ENCODE peak calls at places on chromosomes 11 and 22, in seven cellular contexts. T, G, E, I, C, R and Q are unnamed samples.

GRCh38 chr11:77205467-77206263 is 77.6 kb downstream of the MYO7A start:
- DNase-seq in C (no peak), T (no peak), E (no peak), G (peak), I (no peak), R (no peak), Q (no peak)

GRCh38 chr11:119612814-119613213 is 116.2 kb downstream of the NECTIN1 start:
- DNase-seq in R (no peak), T (no peak), E (no peak), G (no peak), I (no peak), C (no peak), Q (no peak)

GRCh38 chr11:130894322-130895025 is 21.8 kb downstream of the SNX19 start:
- DNase-seq in R (peak), C (peak), G (peak), E (peak), T (peak), I (peak), Q (peak)

GRCh38 chr11:104061851-104062521 is 25.5 kb downstream of the DDI1 start:
- DNase-seq in R (no peak), T (no peak), G (no peak), I (no peak), C (no peak), E (no peak), Q (no peak)

GRCh38 chr11:14855890-14856289 is 36.1 kb downstream of the CYP2R1 start:
- DNase-seq in C (no peak), E (no peak), G (no peak), I (no peak), R (no peak), T (no peak), Q (no peak)

GRCh38 chr11:45087301-45087700 is 59.1 kb upstream of the PRDM11 start:
- DNase-seq in C (no peak), I (no peak), E (no peak), G (no peak), R (no peak), T (no peak), Q (no peak)

GRCh38 chr11:64538501-64538951 is 52.5 kb upstream of the SLC22A12 start:
- DNase-seq in E (no peak), T (no peak), R (no peak), I (no peak), C (no peak), G (peak), Q (no peak)

GRCh38 chr11:56521955-56522354 is 21.1 kb downstream of the OR5M11 start:
- DNase-seq in R (peak), G (no peak), E (no peak), I (peak), C (peak), T (no peak), Q (peak)

GRCh38 chr11:125333354-125334077 is 162.5 kb downstream of the FEZ1 start:
- DNase-seq in R (no peak), C (no peak), G (peak), E (no peak), T (no peak), I (no peak), Q (no peak)

GRCh38 chr11:10125522-10126133 is 168.4 kb downstream of the SBF2 start:
- DNase-seq in I (no peak), E (peak), C (no peak), T (no peak), G (no peak), R (no peak), Q (no peak)

GRCh38 chr11:115548878-115549528 is 44.8 kb upstream of the CADM1 start:
- DNase-seq in E (no peak), G (no peak), C (no peak), R (peak), T (no peak), I (peak), Q (peak)

GRCh38 chr11:19259487-19260345 is 19.0 kb upstream of the E2F8 start:
- DNase-seq in C (peak), G (peak), R (no peak), T (peak), I (peak), E (peak), Q (no peak)

GRCh38 chr11:69327741-69328191 is 33.8 kb downstream of the MYEOV start:
- DNase-seq in G (no peak), I (no peak), T (no peak), C (no peak), E (no peak), R (no peak), Q (no peak)

GRCh38 chr11:35649984-35650383 is 12.6 kb upstream of the TRIM44 start:
- DNase-seq in G (no peak), T (no peak), R (no peak), E (no peak), C (no peak), I (no peak), Q (no peak)

GRCh38 chr22:22400964-22401363 is 107.6 kb downstream of the ZNF280B start:
- DNase-seq in G (no peak), C (no peak), I (no peak), T (no peak), E (no peak), R (no peak), Q (no peak)

GRCh38 chr11:31237819-31238771 is 131.4 kb downstream of the DCDC1 start:
- DNase-seq in G (no peak), T (no peak), I (peak), R (peak), E (no peak), C (no peak), Q (peak)

GRCh38 chr11:120305286-120305685 is 19.8 kb upstream of the TLCD5 start:
- DNase-seq in T (no peak), R (no peak), I (no peak), G (no peak), C (peak), E (no peak), Q (no peak)

GRCh38 chr22:19941365-19942070 is at the start of the genes COMT and TXNRD2:
- DNase-seq in R (no peak), E (no peak), I (no peak), T (no peak), C (peak), G (peak), Q (peak)

GRCh38 chr22:41344189-41344788 is 37.5 kb upstream of the TEF start:
- DNase-seq in T (no peak), I (no peak), E (no peak), C (no peak), R (no peak), G (no peak), Q (no peak)

GRCh38 chr11:3901249-3902025 is 46.0 kb downstream of the STIM1 start:
- DNase-seq in T (no peak), C (no peak), G (no peak), I (no peak), R (no peak), E (no peak), Q (no peak)

GRCh38 chr22:17400305-17400704 is 31.0 kb downstream of the CECR2 start:
- DNase-seq in I (no peak), E (no peak), C (no peak), R (no peak), T (no peak), G (no peak), Q (no peak)
- H3K4me3 ChIP-seq in I (no peak), E (no peak), C (no peak), R (no peak), T (no peak), G (no peak), Q (no peak)

GRCh38 chr22:37485006-37485713 is 1.0 kb downstream of the MFNG start:
- DNase-seq in R (no peak), E (no peak), I (no peak), C (peak), T (no peak), G (no peak), Q (no peak)

GRCh38 chr22:37482244-37482643 is 3.9 kb downstream of the MFNG start:
- DNase-seq in I (no peak), R (no peak), C (no peak), G (no peak), E (no peak), T (no peak), Q (no peak)

GRCh38 chr22:37483050-37483449 is 3.1 kb downstream of the MFNG start:
- DNase-seq in C (no peak), T (no peak), R (no peak), G (no peak), I (no peak), E (no peak), Q (no peak)

GRCh38 chr22:37484115-37485005 is 1.8 kb downstream of the MFNG start:
- DNase-seq in I (peak), G (peak), T (no peak), E (no peak), C (peak), R (no peak), Q (no peak)

DNA sequence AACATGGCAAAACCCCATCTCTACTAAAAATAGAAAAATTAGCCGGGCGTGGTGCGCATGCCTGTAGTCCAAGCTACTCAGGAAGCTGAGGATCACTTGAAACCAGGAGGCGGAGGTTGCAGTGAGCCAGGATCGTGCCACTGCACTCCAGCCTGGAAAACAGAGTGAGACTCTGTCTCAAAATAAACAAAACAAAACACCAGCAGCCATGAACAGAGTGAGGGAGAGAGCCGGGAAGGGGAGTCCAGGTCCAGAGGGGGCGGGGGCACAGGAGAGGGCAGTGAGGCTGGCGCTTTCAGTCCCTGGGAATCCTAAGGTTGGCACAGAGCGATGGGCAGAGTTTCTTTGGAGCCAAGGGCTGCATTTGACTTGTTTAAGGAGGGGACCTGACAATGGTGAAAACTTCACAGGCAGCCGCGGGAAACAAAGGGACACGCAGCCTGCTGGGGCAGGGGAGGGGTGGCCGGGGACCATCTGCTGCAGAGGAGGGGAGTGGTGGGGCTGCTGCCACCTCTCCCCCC is 2.5 kb downstream of the MFNG start:
- DNase-seq in G (no peak), T (no peak), R (no peak), I (no peak), C (no peak), E (no peak), Q (no peak)
- H3K4me3 ChIP-seq in G (no peak), T (no peak), R (no peak), I (no peak), C (peak), E (no peak), Q (no peak)

GRCh38 chr22:37325024-37325395 is 42.7 kb downstream of the CYTH4 start:
- DNase-seq in T (no peak), C (no peak), G (no peak), R (no peak), I (no peak), E (no peak), Q (no peak)
- H3K4me3 ChIP-seq in T (no peak), C (no peak), G (no peak), R (no peak), I (peak), E (peak), Q (no peak)

GRCh38 chr11:67374571-67375276 is 1.3 kb upstream of the CLCF1 start:
- DNase-seq in R (no peak), G (no peak), T (no peak), I (no peak), E (no peak), C (no peak), Q (no peak)

GRCh38 chr11:67375320-67376021 is 2.1 kb upstream of the CLCF1 start:
- DNase-seq in I (peak), T (no peak), G (no peak), E (no peak), C (no peak), R (no peak), Q (no peak)

GRCh38 chr11:67376022-67376386 is 2.6 kb upstream of the CLCF1 start:
- DNase-seq in G (no peak), R (no peak), T (no peak), E (no peak), I (no peak), C (no peak), Q (no peak)

GRCh38 chr11:67376873-67377808 is 3.7 kb upstream of the CLCF1 start:
- DNase-seq in T (no peak), I (no peak), E (no peak), R (no peak), C (no peak), G (no peak), Q (no peak)

DNA sequence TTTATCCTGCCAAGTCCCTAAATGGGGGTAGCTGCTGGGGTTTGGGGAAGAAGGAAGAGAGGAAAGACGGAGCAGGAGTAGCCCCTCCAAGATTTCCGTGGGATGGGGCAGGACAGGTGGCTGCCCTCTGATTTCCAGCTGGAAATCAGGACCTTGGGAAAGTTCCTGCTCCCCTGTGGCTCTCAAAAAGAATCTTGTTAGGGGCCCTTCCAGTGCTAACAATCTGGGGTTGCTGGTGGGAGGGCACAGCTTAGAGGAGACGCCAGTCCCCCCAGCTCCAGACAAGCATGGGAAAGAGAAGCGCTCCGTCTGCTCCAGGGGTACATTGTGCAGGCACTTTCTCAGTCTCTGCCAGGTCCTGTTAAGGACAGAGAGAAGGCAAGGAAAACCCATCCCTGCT is 3.0 kb upstream of the CLCF1 start:
- DNase-seq in G (no peak), C (no peak), T (no peak), R (no peak), E (no peak), I (peak), Q (no peak)
- H3K4me3 ChIP-seq in G (no peak), C (no peak), T (no peak), R (no peak), E (no peak), I (peak), Q (peak)